ENCODE peak calls at places on chromosomes 13 and 19, in eight cellular contexts. K, F, R, T, Y, C, V and I are unnamed samples.

GRCh38 chr13:25687622-25688225 is 315.9 kb downstream of the ATP8A2 start:
- DNase-seq in K (no peak), F (no peak), R (no peak), T (no peak), Y (no peak), C (no peak), V (no peak), I (no peak)

GRCh38 chr19:771332-771785 is 20.4 kb downstream of the MISP start:
- DNase-seq in K (peak; percentile 69), F (peak; percentile 43), R (no peak), T (no peak), Y (no peak), C (peak; percentile 64), V (no peak), I (peak; percentile 46)

GRCh38 chr19:12899891-12900518 is 9.0 kb downstream of the GCDH start:
- DNase-seq in K (no peak), F (no peak), R (no peak), T (no peak), Y (no peak), C (no peak), V (no peak), I (no peak)

GRCh38 chr19:6685962-6686627 is 16.1 kb upstream of the TNFSF14 start:
- DNase-seq in K (no peak), F (no peak), R (no peak), T (no peak), Y (no peak), C (no peak), V (no peak), I (no peak)

GRCh38 chr19:56764296-56764695 is 76.2 kb downstream of the PEG3 start:
- DNase-seq in K (no peak), F (no peak), R (no peak), T (no peak), Y (no peak), C (no peak), V (no peak), I (no peak)

GRCh38 chr19:12884926-12885748 is 1.9 kb downstream of the KLF1 start:
- DNase-seq in K (peak; percentile 77), F (peak; percentile 48), R (peak; percentile 92), T (no peak), Y (no peak), C (peak; percentile 99), V (peak; percentile 95), I (peak; percentile 87)

GRCh38 chr13:45807520-45808099 is 43.9 kb downstream of the SIAH3 start:
- DNase-seq in K (peak; percentile 55), F (peak; percentile 14), R (peak; percentile 34), T (peak; percentile 48), Y (peak; percentile 1), C (peak; percentile 55), V (peak; percentile 33), I (peak; percentile 50)

GRCh38 chr13:111184685-111185401 is 69.7 kb downstream of the ARHGEF7 start:
- DNase-seq in K (no peak), F (no peak), R (peak; percentile 75), T (no peak), Y (no peak), C (no peak), V (no peak), I (no peak)

GRCh38 chr13:106533101-106533939 is 2.1 kb downstream of the EFNB2 start:
- DNase-seq in K (peak; percentile 81), F (peak; percentile 81), R (peak; percentile 21), T (no peak), Y (no peak), C (peak; percentile 79), V (peak; percentile 86), I (peak; percentile 71)

DNA sequence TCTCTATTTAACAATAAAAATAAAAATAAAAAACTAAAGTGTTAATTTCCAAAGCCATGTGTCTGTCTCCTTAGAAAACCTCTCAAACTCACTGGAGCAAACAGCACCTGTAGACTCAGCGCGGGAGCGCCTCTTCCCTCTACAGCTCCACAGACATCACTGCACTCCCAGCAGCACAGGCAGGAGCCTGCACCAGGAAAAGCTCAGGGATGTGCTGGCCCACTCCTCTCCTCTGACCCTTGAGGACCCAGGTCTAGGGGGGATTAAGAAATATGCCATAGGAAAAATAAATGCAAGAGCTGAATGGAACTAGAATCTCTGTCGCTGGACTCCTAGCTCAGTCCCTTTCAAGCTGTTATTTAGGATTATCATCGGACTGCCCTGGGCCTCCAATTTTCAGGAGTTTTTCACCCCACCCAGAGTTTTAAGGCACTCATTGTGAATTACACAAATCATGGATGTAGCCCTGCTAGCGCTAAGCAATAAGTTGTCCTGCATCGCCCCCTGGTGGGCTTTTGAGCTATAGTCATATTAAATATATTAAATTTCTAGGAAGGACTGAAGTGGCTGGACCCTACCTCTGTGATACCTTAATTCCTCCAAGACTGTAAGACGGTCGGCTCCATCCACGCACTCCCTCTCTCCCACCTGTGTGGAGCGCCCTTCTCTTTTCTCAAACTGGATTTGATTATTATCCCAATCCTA is 333.9 kb downstream of the UQCRFS1 start:
- DNase-seq in K (peak; percentile 75), F (peak; percentile 68), R (peak; percentile 39), T (no peak), Y (peak; percentile 41), C (peak; percentile 70), V (peak; percentile 77), I (peak; percentile 74)
- TF ChIP-seq CTCF in K (peak; percentile 89), F (peak; percentile 90), R (peak; percentile 66), T (peak; percentile 52), Y (peak; percentile 55), C (peak; percentile 85), V (no peak), I (peak; percentile 74)

DNA sequence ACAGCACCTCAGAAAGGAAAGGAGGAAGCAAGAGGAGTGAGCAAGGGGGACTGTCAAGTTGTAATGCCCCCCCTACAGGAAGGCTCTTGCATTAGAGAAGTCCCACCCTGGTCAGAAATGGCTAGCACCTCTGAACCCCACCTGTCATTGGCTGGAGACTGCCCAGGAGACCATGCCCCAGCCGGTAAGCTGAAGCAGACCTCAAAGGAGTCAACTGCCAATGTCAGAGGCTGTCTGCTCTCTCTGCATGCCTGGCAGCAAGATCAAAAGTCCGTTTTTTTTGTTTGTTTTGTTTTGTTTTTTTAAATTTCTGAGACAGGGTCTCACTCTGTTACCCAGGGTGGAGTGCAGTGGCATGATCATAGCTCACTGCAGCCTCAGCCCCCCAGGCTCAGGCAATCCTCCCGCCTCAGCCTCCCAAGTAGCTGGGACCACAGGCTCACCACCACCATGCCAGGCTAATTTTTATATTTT is 8.1 kb upstream of the BCL3 start:
- DNase-seq in K (no peak), F (no peak), R (no peak), T (no peak), Y (no peak), C (no peak), V (no peak), I (no peak)
- TF ChIP-seq CTCF in K (no peak), F (no peak), R (no peak), T (peak; percentile 21), Y (peak; percentile 17), C (peak; percentile 22), V (no peak), I (no peak)

DNA sequence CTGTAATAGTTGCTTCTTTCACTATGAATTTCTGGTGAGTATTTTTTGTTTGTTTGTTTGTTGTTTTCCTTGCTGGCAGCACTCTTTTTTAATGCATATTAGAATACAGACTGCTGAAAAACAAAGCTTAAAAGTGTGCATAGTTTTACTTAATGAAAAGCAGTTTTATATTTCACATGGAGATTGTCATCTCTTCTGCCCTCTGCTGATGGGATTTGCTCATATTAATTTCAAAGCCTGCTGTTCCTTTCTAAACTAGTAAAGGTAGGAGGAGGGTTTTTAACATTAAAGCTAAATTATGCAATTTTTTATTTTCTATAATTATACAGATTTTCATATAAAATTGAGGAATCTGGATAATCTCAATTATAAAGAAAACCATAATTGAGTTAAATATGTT is 692.6 kb upstream of the SLITRK1 start:
- DNase-seq in K (no peak), F (no peak), R (no peak), T (no peak), Y (peak; percentile 11), C (no peak), V (no peak), I (no peak)
- TF ChIP-seq CTCF in K (no peak), F (peak; percentile 60), R (no peak), T (peak; percentile 30), Y (peak; percentile 45), C (no peak), V (no peak), I (no peak)

DNA sequence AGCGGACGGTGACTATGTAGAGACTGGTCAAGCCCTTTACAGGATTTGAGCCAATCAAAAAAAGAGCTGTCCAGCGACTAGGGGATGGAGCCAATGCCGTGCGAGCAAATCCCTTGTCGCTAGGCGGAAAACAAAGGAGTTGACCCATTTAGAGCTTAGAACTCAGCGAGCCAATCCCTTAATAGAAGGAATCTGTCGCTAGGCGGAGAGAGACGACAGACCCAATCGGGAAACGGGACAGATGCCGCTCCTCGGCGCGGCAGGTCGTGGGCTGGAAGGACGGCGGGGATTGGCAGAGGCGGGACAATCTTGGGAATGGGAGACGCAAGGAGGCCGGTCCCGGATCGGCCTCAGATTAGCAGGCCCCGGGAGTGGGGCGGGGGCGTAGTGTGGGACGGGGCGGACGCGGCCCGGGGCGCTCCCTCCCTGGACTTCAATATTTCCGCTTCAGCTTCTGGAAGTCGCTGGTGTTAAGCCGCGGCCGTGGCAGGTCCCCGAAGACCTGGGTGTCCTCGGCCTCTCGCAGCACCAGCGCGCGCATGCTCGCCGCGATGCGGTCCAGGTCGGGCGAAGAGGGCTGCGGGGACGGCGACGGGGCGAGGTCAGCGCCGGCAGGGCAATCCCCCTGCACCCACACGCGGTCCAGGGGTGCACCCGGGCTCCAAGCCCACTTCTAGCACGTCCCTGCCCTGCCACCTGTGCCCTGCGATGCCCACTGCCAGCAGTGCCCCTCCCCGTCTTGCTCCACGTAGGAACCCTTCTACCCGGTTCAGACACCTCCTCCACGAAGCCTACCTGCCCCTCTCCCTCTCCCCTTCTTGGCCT is 2.3 kb upstream of the PNKP start:
- DNase-seq in K (peak; percentile 98), F (peak; percentile 98), R (peak; percentile 89), T (peak; percentile 99), Y (peak; percentile 100), C (peak; percentile 99), V (peak; percentile 96), I (peak; percentile 97)
- TF ChIP-seq CTCF in K (no peak), F (no peak), R (no peak), T (no peak), Y (no peak), C (no peak), V (no peak), I (no peak)